ENCODE peak calls at places on chromosomes 6 and 20, in seven cellular contexts. T, V, A, W, M, E and S are unnamed samples.

GRCh38 chr6:69866351-69867074 is at the start of gene COL19A1:
- DNase-seq in T (no peak), V (no peak), A (no peak), W (no peak), M (no peak), E (no peak), S (no peak)

GRCh38 chr6:161085246-161085645 is 93.7 kb downstream of the MAP3K4 start:
- DNase-seq in T (no peak), V (peak), A (no peak), W (no peak), M (no peak), E (no peak), S (no peak)

GRCh38 chr6:31701666-31702420 is 1.3 kb downstream of the ABHD16A start:
- DNase-seq in T (no peak), V (peak), A (no peak), W (no peak), M (peak), E (no peak), S (no peak)

GRCh38 chr6:128725271-128726233 is 157.4 kb upstream of the LAMA2 start:
- DNase-seq in T (peak), V (peak), A (no peak), W (no peak), M (peak), E (no peak), S (no peak)

GRCh38 chr6:89023591-89024441 is 56.7 kb upstream of the PNRC1 start:
- DNase-seq in T (no peak), V (no peak), A (peak), W (no peak), M (no peak), E (no peak), S (no peak)

GRCh38 chr6:7203939-7204338 is 96.2 kb downstream of the RREB1 start:
- DNase-seq in T (no peak), V (no peak), A (no peak), W (no peak), M (no peak), E (no peak), S (no peak)

GRCh38 chr6:33929575-33930288 is 125.9 kb upstream of the MLN start:
- DNase-seq in T (no peak), V (no peak), A (no peak), W (no peak), M (no peak), E (no peak), S (no peak)

GRCh38 chr6:138598562-138599173 is 99.4 kb upstream of the NHSL1 start:
- DNase-seq in T (no peak), V (no peak), A (no peak), W (no peak), M (no peak), E (no peak), S (no peak)

GRCh38 chr6:6674872-6675271 is 86.4 kb downstream of the LY86 start:
- DNase-seq in T (no peak), V (no peak), A (no peak), W (no peak), M (no peak), E (no peak), S (no peak)

GRCh38 chr20:10655723-10656122 is 18.1 kb downstream of the JAG1 start:
- DNase-seq in T (no peak), V (no peak), A (no peak), W (no peak), M (no peak), E (no peak), S (no peak)

GRCh38 chr6:26233608-26234420 is 131.2 kb upstream of the BTN3A2 start:
- DNase-seq in T (no peak), V (peak), A (peak), W (peak), M (peak), E (no peak), S (no peak)

GRCh38 chr20:33287884-33288283 is 4.9 kb downstream of the BPIFB1 start:
- DNase-seq in T (no peak), V (no peak), A (no peak), W (no peak), M (no peak), E (no peak), S (no peak)

GRCh38 chr20:64024141-64024990 is 11.6 kb upstream of the C20orf204 start:
- DNase-seq in T (no peak), V (no peak), A (no peak), W (no peak), M (no peak), E (no peak), S (no peak)

GRCh38 chr6:37522836-37523235 is 23.1 kb upstream of the CCDC167 start:
- DNase-seq in T (no peak), V (no peak), A (no peak), W (no peak), M (no peak), E (no peak), S (no peak)

GRCh38 chr20:34907616-34908469 is 31.4 kb downstream of the ACSS2 start:
- DNase-seq in T (peak), V (peak), A (no peak), W (no peak), M (peak), E (no peak), S (peak)

GRCh38 chr6:122365775-122366403 is 33.6 kb upstream of the HSF2 start:
- DNase-seq in T (no peak), V (peak), A (no peak), W (no peak), M (peak), E (no peak), S (no peak)

GRCh38 chr6:72826744-72827438 is 205.0 kb downstream of the KCNQ5 start:
- DNase-seq in T (no peak), V (peak), A (no peak), W (no peak), M (no peak), E (no peak), S (no peak)

GRCh38 chr6:33744001-33744848 is 2.5 kb downstream of the IP6K3 start:
- DNase-seq in T (peak), V (peak), A (peak), W (peak), M (peak), E (peak), S (no peak)

GRCh38 chr6:150252714-150253444 is 110.0 kb downstream of the PPP1R14C start:
- DNase-seq in T (no peak), V (peak), A (peak), W (no peak), M (no peak), E (no peak), S (no peak)

GRCh38 chr6:12196326-12196936 is 93.7 kb upstream of the EDN1 start:
- DNase-seq in T (no peak), V (peak), A (no peak), W (no peak), M (peak), E (no peak), S (no peak)